ENCODE peak calls at places on chromosome 10, in four cellular contexts. Y, W, V and D are unnamed samples. For H3K36me3, the result is how much of the 10 kb centered on the place peaks cover.

GRCh38 chr10:44804661-44805060 is 106.5 kb upstream of the TMEM72 start:
- DNase-seq in Y (no peak), W (no peak), V (no peak), D (no peak)

GRCh38 chr10:123515661-123516060 is 150.5 kb upstream of the GPR26 start:
- DNase-seq in Y (no peak), W (no peak), V (no peak), D (no peak)

GRCh38 chr10:62625484-62625883 is 179.0 kb upstream of the ADO start:
- DNase-seq in Y (no peak), W (no peak), V (no peak), D (no peak)

GRCh38 chr10:16545126-16545736 is 23.6 kb upstream of the C1QL3 start:
- DNase-seq in Y (no peak), W (no peak), V (peak), D (no peak)

GRCh38 chr10:43892062-43892765 is 243.5 kb upstream of the ZNF32 start:
- DNase-seq in Y (no peak), W (no peak), V (no peak), D (no peak)

GRCh38 chr10:127892743-127893142 is at the start of gene CLRN3:
- DNase-seq in Y (no peak), W (no peak), V (no peak), D (no peak)

GRCh38 chr10:87845624-87846377 is 17.5 kb downstream of the KLLN start:
- DNase-seq in Y (no peak), W (no peak), V (peak), D (no peak)

GRCh38 chr10:78433722-78434535 is 400.3 kb downstream of the RPS24 start:
- DNase-seq in Y (no peak), W (no peak), V (no peak), D (no peak)

GRCh38 chr10:27687326-27687725 is 58.3 kb downstream of the MKX start:
- DNase-seq in Y (no peak), W (no peak), V (no peak), D (no peak)

GRCh38 chr10:108523016-108523415 is 1358.5 kb upstream of the SORCS1 start:
- DNase-seq in Y (no peak), W (no peak), V (no peak), D (no peak)

GRCh38 chr10:48788551-48788950 is 103.9 kb downstream of the WDFY4 start:
- DNase-seq in Y (no peak), W (no peak), V (no peak), D (no peak)

GRCh38 chr10:50625663-50626062 is 1.9 kb upstream of the SGMS1 start:
- DNase-seq in Y (no peak), W (no peak), V (no peak), D (no peak)

DNA sequence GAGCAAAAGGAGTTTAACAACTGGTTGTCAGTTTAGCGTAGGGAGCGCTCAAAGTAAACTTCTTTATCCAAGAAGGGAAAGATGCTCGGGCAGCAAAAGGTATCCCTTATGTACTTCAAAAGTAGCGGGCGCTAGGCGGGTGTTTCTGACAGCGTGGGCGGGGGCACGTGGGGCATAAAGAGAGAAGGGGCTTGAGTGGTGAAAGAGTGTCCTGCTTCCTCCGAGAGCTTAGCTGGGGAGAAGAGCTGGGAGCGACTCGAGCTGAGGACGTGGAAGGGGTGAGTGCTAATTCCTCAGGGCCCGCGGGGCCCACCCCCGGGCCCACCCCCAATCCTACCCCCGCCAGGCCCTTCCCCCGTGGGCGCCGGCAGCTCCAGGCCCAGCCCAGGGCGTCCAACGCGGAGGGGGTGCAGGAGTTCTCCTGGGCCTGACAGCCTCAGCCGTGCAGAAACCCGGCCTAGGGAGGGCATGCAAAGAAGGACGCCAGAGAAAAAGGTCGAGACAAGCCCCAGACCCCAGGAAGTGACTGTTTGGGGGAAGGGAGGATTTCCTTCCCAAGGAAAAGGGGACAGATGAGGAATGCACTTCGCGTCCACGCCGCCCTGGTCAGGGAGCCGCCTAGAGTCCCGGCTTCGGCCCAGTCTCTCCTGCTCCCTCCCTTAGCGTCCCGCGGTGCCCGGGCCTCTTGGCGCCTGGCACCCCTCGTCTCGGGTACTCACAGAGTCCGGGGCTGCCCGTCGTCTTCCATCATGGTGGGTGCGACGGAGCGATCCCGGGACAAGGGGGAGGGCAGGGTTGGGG is 849 bp downstream of the TIAL1 start:
- DNase-seq in Y (peak), W (peak), V (no peak), D (peak)
- H3K27ac ChIP-seq in Y (peak), W (peak), V (peak), D (peak)

GRCh38 chr10:58715056-58715455 is 202.4 kb downstream of the BICC1 start:
- DNase-seq in Y (no peak), W (no peak), V (no peak), D (no peak)
- TF ChIP-seq CTCF in Y (no peak), W (no peak), V (no peak), D (no peak)

DNA sequence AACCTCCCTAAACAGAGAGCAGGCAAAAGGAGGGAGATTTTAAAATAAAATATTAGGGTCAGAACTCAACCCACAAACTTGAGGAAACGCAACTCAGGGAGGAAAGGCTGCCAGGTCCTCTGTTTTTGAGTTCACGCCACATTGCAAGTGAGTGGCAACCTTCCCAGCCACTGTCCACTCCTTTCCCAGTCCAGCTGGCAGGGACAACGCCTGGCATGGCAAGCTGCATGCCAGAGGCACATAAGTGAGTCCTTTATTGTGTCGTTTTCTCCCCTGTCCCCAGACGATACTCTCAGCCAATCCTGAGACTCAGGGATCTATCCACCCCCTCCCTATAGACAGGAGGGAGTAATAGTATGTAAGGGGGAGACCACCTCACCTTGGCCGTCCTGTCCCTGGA is 22.4 kb downstream of the FBXW4 start:
- DNase-seq in Y (peak), W (no peak), V (no peak), D (peak)
- H3K36me3 ChIP-seq in Y (half or more), W (half or more), V (under half), D (under half)

GRCh38 chr10:30818854-30819253 is 189.3 kb upstream of the LYZL2 start:
- DNase-seq in Y (no peak), W (no peak), V (no peak), D (no peak)
- H3K27ac ChIP-seq in Y (peak), W (no peak), V (no peak), D (no peak)

GRCh38 chr10:57973451-57973850 is 294.2 kb downstream of the IPMK start:
- DNase-seq in Y (no peak), W (no peak), V (no peak), D (no peak)
- TF ChIP-seq CTCF in Y (no peak), W (no peak), V (no peak), D (no peak)